ENCODE peak calls at places on chromosomes 16 and 17, in seven cellular contexts. M is mammary epithelial cell, Q is A549, K is fibroblast of lung, H is PC-3, D is neural progenitor cell, C is IMR-90. F is an unnamed sample.

GRCh38 chr17:38871247-38871991 is 1.6 kb downstream of the LASP1 start:
- DNase-seq in Q (peak; percentile 94), C (peak; percentile 80), H (peak; percentile 81), M (peak; percentile 73), K (peak; percentile 71), D (peak; percentile 17), F (peak; percentile 81)

GRCh38 chr17:49739662-49740271 is 24.2 kb downstream of the FAM117A start:
- DNase-seq in M (peak; percentile 44), K (no peak), Q (no peak), D (no peak), C (peak; percentile 16), H (no peak), F (peak; percentile 90)

GRCh38 chr16:87067890-87068289 is 249.3 kb downstream of the C16orf95 start:
- DNase-seq in M (no peak), D (no peak), C (no peak), H (no peak), Q (no peak), K (no peak), F (no peak)

GRCh38 chr16:84182104-84182503 is 4.8 kb downstream of the TAF1C start:
- DNase-seq in H (no peak), D (no peak), K (no peak), M (no peak), Q (no peak), C (no peak), F (no peak)

GRCh38 chr16:77424841-77425604 is 9.8 kb downstream of the ADAMTS18 start:
- DNase-seq in K (peak; percentile 41), D (peak; percentile 48), M (no peak), H (no peak), C (no peak), Q (no peak), F (no peak)

GRCh38 chr16:84943620-84944019 is 67.7 kb downstream of the ZDHHC7 start:
- DNase-seq in C (no peak), D (no peak), M (no peak), H (no peak), K (no peak), Q (no peak), F (no peak)

GRCh38 chr17:39739885-39740356 is 2.2 kb downstream of the GRB7 start:
- DNase-seq in Q (no peak), C (no peak), K (no peak), H (peak; percentile 28), M (peak; percentile 64), D (peak; percentile 18), F (no peak)

GRCh38 chr17:28549274-28550132 is 2.9 kb downstream of the UNC119 start:
- DNase-seq in C (no peak), H (no peak), K (no peak), Q (no peak), M (no peak), D (peak; percentile 85), F (no peak)

GRCh38 chr17:72185571-72185970 is 64.8 kb downstream of the SOX9 start:
- DNase-seq in D (no peak), H (no peak), Q (no peak), C (no peak), K (peak; percentile 32), M (no peak), F (no peak)

GRCh38 chr17:82686366-82687324 is 11.9 kb downstream of the RAB40B start:
- DNase-seq in K (no peak), D (no peak), Q (no peak), M (no peak), H (no peak), C (no peak), F (no peak)

GRCh38 chr17:74759243-74759801 is 10.9 kb downstream of the NHERF1 start:
- DNase-seq in Q (no peak), C (no peak), M (no peak), H (no peak), K (no peak), D (no peak), F (peak; percentile 90)

GRCh38 chr17:77479372-77479781 is 338.6 kb downstream of the SEC14L1 start:
- DNase-seq in K (no peak), M (no peak), Q (no peak), H (no peak), D (no peak), C (no peak), F (no peak)

GRCh38 chr17:57747221-57748017 is 2.3 kb upstream of the CCDC182 start:
- DNase-seq in D (peak; percentile 73), K (peak; percentile 57), Q (peak; percentile 79), M (peak; percentile 40), C (peak; percentile 73), H (peak; percentile 83), F (peak; percentile 60)

GRCh38 chr17:65529040-65529633 is 32.3 kb downstream of the AXIN2 start:
- DNase-seq in Q (no peak), C (no peak), K (no peak), D (no peak), H (no peak), M (no peak), F (no peak)
- H3K4me2 ChIP-seq in Q (no peak overlapping the region), C (no peak overlapping the region), K (no peak overlapping the region), D (no peak overlapping the region), H (no peak overlapping the region), M (no peak overlapping the region), F (no peak overlapping the region)

GRCh38 chr17:48567646-48568354 is 10.3 kb downstream of the HOXB4 start:
- DNase-seq in H (no peak), K (no peak), M (no peak), Q (no peak), D (no peak), C (no peak), F (no peak)
- H3K4me2 ChIP-seq in H (no peak overlapping the region), K (peak overlapping the region; percentile 90), M (no peak overlapping the region), Q (no peak overlapping the region), D (no peak overlapping the region), C (peak overlapping the region; percentile 83), F (no peak overlapping the region)

DNA sequence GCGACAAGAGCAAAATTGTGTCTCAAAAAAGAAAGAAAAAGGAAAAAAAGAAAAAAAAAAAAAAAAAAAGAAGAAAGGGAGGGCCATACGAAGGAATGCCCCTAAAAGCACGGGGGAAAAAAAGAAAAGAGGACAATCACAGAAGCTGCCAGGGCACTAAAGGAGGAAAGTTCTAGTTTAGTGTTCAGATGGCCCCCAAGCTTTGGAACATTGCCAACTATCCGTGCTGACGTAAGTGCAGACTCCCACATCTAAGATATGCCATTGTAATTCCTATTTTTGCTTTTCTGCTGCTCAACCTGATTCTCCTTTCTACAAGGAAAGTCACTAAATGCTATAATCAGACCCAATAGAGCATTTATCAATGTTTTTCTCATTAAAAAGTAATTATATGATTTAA is 842.1 kb downstream of the KCNJ2 start:
- DNase-seq in D (no peak), K (no peak), H (no peak), Q (no peak), M (no peak), C (no peak), F (no peak)
- H3K4me2 ChIP-seq in D (no peak overlapping the region), K (no peak overlapping the region), H (no peak overlapping the region), Q (no peak overlapping the region), M (no peak overlapping the region), C (no peak overlapping the region), F (no peak overlapping the region)

GRCh38 chr17:4788159-4788806 is 481 bp upstream of the GLTPD2 start:
- DNase-seq in M (no peak), D (no peak), H (no peak), K (no peak), Q (no peak), C (no peak), F (no peak)
- H3K4me2 ChIP-seq in M (peak overlapping the region; percentile 99), D (peak overlapping the region; percentile 95), H (peak overlapping the region; percentile 95), K (no peak overlapping the region), Q (peak overlapping the region; percentile 97), C (no peak overlapping the region), F (no peak overlapping the region)

DNA sequence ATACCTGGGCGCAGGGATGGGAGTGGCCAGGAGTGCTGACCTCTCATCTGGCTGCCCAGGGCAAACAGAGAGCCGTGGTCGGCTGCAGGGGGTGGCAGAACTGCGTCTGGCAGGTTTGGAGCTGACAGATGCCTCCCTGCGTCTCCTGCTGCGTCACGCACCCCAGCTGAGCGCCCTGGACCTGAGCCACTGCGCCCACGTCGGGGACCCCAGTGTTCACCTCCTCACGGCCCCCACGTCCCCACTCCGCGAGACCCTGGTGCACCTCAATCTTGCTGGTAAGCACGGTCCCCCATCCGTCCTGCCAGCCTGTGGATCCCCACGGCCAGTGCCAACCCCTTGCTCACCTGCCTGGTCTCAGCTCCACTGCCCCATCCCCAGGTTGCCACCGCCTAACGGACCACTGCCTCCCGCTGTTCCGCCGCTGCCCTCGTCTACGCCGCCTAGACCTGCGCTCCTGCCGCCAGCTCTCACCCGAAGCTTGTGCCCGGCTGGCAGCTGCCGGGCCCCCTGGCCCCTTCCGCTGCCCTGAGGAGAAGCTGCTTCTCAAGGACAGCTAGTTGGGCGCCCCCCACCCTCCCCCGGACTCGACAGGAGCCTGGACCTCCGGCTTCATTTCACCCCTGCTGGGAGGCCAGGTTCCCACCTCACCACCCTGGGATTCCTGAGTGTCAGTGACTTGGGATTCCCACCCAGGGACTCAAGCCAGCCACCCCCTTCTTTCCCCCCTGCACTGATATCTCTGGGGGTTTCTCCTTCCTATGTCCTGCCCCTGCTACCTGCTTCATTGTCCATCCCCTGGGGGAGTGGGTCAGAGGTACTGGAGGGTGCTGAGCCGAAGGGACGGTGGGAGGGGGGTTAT is 2.0 kb upstream of the ORAI3 start:
- DNase-seq in C (no peak), D (no peak), M (no peak), Q (no peak), H (no peak), K (no peak), F (no peak)
- H3K4me2 ChIP-seq in C (no peak overlapping the region), D (peak overlapping the region; percentile 96), M (no peak overlapping the region), Q (no peak overlapping the region), H (no peak overlapping the region), K (no peak overlapping the region), F (no peak overlapping the region)

F was measured in MM.1S.